ENCODE peak calls at places on chromosomes 4 and X, in nine cellular contexts. T is fibroblast of pulmonary artery, E is colonic mucosa, N is PC-3, H is astrocyte, Q is uterus, J is mammary epithelial cell, O is thoracic aorta, A is left lung. D is an unnamed sample.

GRCh38 chrX:16022580-16023170 is 100.7 kb upstream of the GRPR start:
- DNase-seq in A (no peak), H (peak), N (peak), Q (no peak), O (no peak), T (peak), E (no peak), J (peak), D (peak)

GRCh38 chrX:23782455-23782854 is 518 bp upstream of the SAT1 start:
- DNase-seq in T (peak), Q (no peak), O (no peak), A (no peak), H (no peak), N (peak), J (no peak), E (no peak), D (no peak)

GRCh38 chr4:4990857-4991540 is 28.3 kb downstream of the CYTL1 start:
- DNase-seq in O (peak), N (peak), E (peak), A (peak), Q (peak), H (peak), T (peak), J (peak), D (peak)

GRCh38 chr4:107890779-107891178 is 40.6 kb upstream of the CYP2U1 start:
- DNase-seq in H (no peak), A (no peak), O (no peak), N (no peak), T (no peak), Q (no peak), J (no peak), E (no peak), D (no peak)

GRCh38 chr4:106502106-106502699 is 133.6 kb upstream of the GIMD1 start:
- DNase-seq in J (peak), H (peak), O (no peak), E (peak), A (peak), Q (no peak), N (peak), T (peak), D (peak)

GRCh38 chr4:146049802-146050201 is 111.2 kb upstream of the ZNF827 start:
- DNase-seq in E (no peak), Q (no peak), T (no peak), A (no peak), H (no peak), N (no peak), J (no peak), O (no peak), D (no peak)

GRCh38 chrX:48514868-48515460 is 6.2 kb downstream of the PORCN start:
- DNase-seq in O (no peak), H (no peak), Q (no peak), A (no peak), N (no peak), J (no peak), T (no peak), E (no peak), D (no peak)

GRCh38 chr4:40749717-40750460 is at the start of gene NSUN7:
- DNase-seq in H (peak), N (peak), E (peak), J (peak), Q (peak), A (peak), O (no peak), T (no peak), D (peak)

GRCh38 chr4:64095398-64095797 is 313.9 kb downstream of the TECRL start:
- DNase-seq in O (no peak), T (no peak), N (peak), J (no peak), A (no peak), H (no peak), E (no peak), Q (no peak), D (no peak)

GRCh38 chr4:126775485-126776106 is 857.2 kb upstream of the INTU start:
- DNase-seq in Q (no peak), J (no peak), E (no peak), H (no peak), O (no peak), T (no peak), N (no peak), A (no peak), D (no peak)

GRCh38 chr4:22573198-22573597 is 57.3 kb upstream of the ADGRA3 start:
- DNase-seq in H (no peak), O (no peak), N (no peak), Q (peak), E (peak), J (peak), T (peak), A (peak), D (no peak)

GRCh38 chr4:2861631-2862436 is 18.2 kb downstream of the ADD1 start:
- DNase-seq in Q (no peak), T (no peak), N (no peak), A (no peak), E (no peak), H (no peak), O (no peak), J (no peak), D (peak)

GRCh38 chrX:38028300-38028699 is 21.9 kb downstream of the SYTL5 start:
- DNase-seq in H (no peak), Q (no peak), O (no peak), T (no peak), N (no peak), A (no peak), E (no peak), J (no peak), D (no peak)

GRCh38 chr4:186725422-186726149 is 1.9 kb upstream of the FAT1 start:
- DNase-seq in J (peak), H (peak), N (peak), E (peak), T (peak), Q (peak), O (no peak), A (peak), D (peak)

GRCh38 chr4:155906554-155907247 is 3.2 kb downstream of the TDO2 start:
- DNase-seq in E (no peak), J (peak), A (peak), O (no peak), Q (peak), T (peak), H (peak), N (peak), D (peak)

GRCh38 chr4:186727977-186728519 is 4.4 kb upstream of the FAT1 start:
- DNase-seq in Q (no peak), J (peak), N (peak), E (peak), T (peak), H (no peak), A (no peak), O (no peak), D (peak)

GRCh38 chr4:169612869-169613859 is 781 bp upstream of the NEK1 start:
- DNase-seq in N (peak), E (peak), Q (peak), T (peak), O (no peak), A (peak), H (peak), J (peak), D (peak)

GRCh38 chr4:1447676-1448588 is 41.7 kb upstream of the NKX1-1 start:
- DNase-seq in J (no peak), O (no peak), Q (no peak), T (no peak), E (no peak), N (no peak), A (no peak), H (no peak), D (no peak)

GRCh38 chr4:56760194-56760593 is 61.3 kb downstream of the SPINK2 start:
- DNase-seq in O (no peak), E (no peak), H (no peak), J (no peak), N (no peak), A (no peak), Q (no peak), T (no peak), D (no peak)

GRCh38 chrX:74133156-74133796 is 170.7 kb upstream of the ZCCHC13 start:
- DNase-seq in E (peak), H (peak), T (peak), O (no peak), J (peak), Q (peak), N (peak), A (no peak), D (peak)

GRCh38 chr4:116705466-116705865 is 379.9 kb downstream of the TRAM1L1 start:
- DNase-seq in T (no peak), A (no peak), Q (no peak), J (no peak), E (no peak), O (no peak), N (no peak), H (no peak), D (no peak)

GRCh38 chr4:105709081-105709450 is 482 bp downstream of the GSTCD start:
- DNase-seq in E (peak), O (no peak), J (peak), T (no peak), N (peak), H (peak), Q (no peak), A (no peak), D (peak)

GRCh38 chrX:87583679-87584078 is 66.1 kb downstream of the KLHL4 start:
- DNase-seq in H (no peak), A (no peak), N (peak), Q (no peak), E (peak), O (no peak), J (peak), T (peak), D (no peak)
- TF ChIP-seq CTCF in H (peak), A (peak), N (peak), Q (no peak), E (peak), O (no peak), J (peak), T (peak), D (no peak)

DNA sequence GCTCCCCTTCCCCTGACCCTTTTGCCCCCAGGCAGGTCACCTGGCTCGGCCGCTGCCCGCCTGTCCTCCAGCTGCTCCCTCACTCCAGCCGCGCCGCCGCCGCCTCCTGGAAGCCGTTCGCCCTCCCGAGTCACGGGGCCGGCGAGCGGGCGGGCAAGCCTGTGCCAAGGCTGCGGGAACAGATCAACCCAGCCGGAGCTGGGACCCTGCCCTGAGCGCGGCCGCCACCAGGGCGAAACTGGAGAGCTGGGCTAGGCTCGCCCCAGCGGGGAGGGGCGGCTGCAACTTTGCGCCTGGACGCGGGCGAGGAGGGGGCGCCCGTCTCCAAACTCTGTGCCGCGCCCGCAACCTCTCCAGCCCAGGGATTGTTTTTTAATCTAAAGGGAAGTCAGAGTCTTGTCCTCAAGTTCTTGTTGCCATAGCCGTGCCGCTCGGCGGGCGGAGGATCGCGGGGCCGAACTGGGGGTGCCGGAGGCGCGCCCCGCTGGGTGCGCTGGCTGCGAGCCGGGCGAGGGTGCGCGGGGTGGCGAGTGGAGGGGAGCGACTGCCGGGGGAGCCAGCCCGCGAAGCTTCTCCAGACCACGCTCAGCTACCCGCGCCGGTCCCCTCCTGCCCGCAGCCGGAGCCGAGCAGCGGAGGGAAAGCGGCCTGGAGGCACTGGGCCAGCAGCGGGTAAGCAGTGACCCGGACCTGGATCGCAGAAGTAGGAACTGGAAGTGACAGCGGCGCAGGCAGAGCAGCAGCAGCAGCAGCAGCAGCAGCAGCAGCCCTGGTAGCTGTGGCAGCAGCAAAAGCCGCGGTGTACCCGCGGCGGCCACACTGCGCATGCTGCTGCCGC is 13.4 kb downstream of the ARHGEF6 start:
- DNase-seq in O (no peak), H (peak), A (peak), E (peak), Q (peak), N (peak), T (peak), J (peak), D (peak)
- TF ChIP-seq CTCF in O (peak), H (no peak), A (peak), E (no peak), Q (peak), N (peak), T (no peak), J (no peak), D (peak)

GRCh38 chr4:183098080-183098722 is 856 bp upstream of the WWC2 start:
- DNase-seq in Q (peak), E (peak), O (no peak), H (no peak), T (peak), N (peak), A (peak), J (no peak), D (peak)

GRCh38 chr4:183098723-183099536 is at the start of gene WWC2:
- DNase-seq in E (peak), N (peak), T (peak), J (peak), O (peak), H (peak), Q (peak), A (peak), D (peak)

GRCh38 chr4:183100298-183100599 is 1.2 kb downstream of the WWC2 start:
- DNase-seq in N (no peak), H (no peak), E (no peak), J (no peak), O (no peak), Q (no peak), T (no peak), A (no peak), D (no peak)

GRCh38 chr4:183100827-183101226 is 1.8 kb downstream of the WWC2 start:
- DNase-seq in H (no peak), A (no peak), N (peak), O (no peak), T (no peak), E (no peak), Q (no peak), J (no peak), D (no peak)

GRCh38 chr4:183099537-183100297 is 660 bp downstream of the WWC2 start:
- DNase-seq in H (no peak), E (no peak), N (peak), J (peak), T (no peak), Q (peak), O (no peak), A (peak), D (no peak)
- TF ChIP-seq CTCF in H (no peak), E (no peak), N (no peak), J (peak), T (no peak), Q (no peak), O (peak), A (no peak), D (no peak)

DNA sequence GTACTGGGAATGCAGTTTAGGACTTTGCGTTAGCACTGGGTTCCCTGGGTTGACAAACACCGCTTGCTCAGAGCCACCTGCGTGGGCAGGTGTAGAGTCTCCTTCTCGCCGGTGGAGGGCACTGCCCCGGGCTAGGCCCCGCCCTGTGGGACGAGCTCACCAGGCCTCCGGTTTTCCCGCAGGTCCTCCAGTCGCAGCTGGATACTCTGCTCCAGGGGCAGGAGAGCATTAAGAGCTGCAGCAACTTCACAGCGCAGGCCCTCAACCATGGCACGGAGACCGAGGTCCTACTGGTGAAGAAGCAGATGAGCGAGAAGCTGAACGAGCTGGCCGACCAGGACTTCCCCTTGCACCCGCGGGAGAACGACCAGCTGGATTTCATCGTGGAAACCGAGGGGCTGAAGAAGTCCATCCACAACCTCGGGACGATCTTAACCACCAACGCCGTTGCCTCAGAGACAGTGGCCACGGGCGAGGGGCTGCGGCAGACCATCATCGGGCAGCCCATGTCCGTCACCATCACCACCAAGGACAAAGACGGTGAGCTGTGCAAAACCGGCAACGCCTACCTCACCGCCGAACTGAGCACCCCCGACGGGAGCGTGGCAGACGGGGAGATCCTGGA is 49.2 kb upstream of the MND1 start:
- DNase-seq in A (no peak), N (no peak), Q (no peak), E (no peak), T (no peak), J (peak), H (no peak), O (no peak), D (no peak)
- TF ChIP-seq CTCF in A (no peak), N (no peak), Q (no peak), E (no peak), T (no peak), J (peak), H (no peak), O (no peak), D (no peak)

GRCh38 chr4:11250510-11250909 is 178.2 kb downstream of the HS3ST1 start:
- DNase-seq in E (no peak), A (no peak), J (no peak), O (no peak), T (no peak), H (no peak), N (no peak), Q (no peak), D (no peak)

GRCh38 chr4:11252149-11252548 is 176.5 kb downstream of the HS3ST1 start:
- DNase-seq in Q (no peak), H (no peak), J (no peak), O (no peak), E (no peak), T (no peak), N (no peak), A (no peak), D (no peak)
- TF ChIP-seq CTCF in Q (no peak), H (no peak), J (no peak), O (no peak), E (no peak), T (no peak), N (no peak), A (no peak), D (no peak)

D was measured in foreskin fibroblast.